ENCODE peak calls at places on chromosomes 12 and 14, in eight cellular contexts. O is T-helper 1 cell, E is progenitor cell of endocrine pancreas, U is astrocyte of the cerebellum, R is NCI-H2081, G is DND-41, T is NCI-H1105, C is HFF-Myc. M is an unnamed sample.

GRCh38 chr14:21867541-21867940 is 193.9 kb upstream of the OR4E1 start:
- DNase-seq in E (no peak), O (no peak), U (no peak), R (no peak), G (no peak), C (no peak), T (no peak), M (no peak)

GRCh38 chr12:48917857-48918537 is 7.3 kb downstream of the FKBP11 start:
- DNase-seq in U (no peak), C (no peak), T (no peak), O (peak), G (peak), E (no peak), R (no peak), M (no peak)

GRCh38 chr12:3278681-3279414 is 201.7 kb downstream of the TSPAN9 start:
- DNase-seq in G (no peak), T (no peak), O (no peak), U (no peak), C (no peak), R (no peak), E (no peak), M (no peak)

GRCh38 chr12:64538146-64538545 is 72.1 kb upstream of the RASSF3 start:
- DNase-seq in T (no peak), E (no peak), R (no peak), U (no peak), O (no peak), G (no peak), C (no peak), M (no peak)

GRCh38 chr12:122981036-122981471 is 573 bp downstream of the ARL6IP4 start:
- DNase-seq in U (no peak), O (no peak), E (no peak), R (no peak), G (peak), C (no peak), T (no peak), M (no peak)

GRCh38 chr12:98743362-98743953 is 98.4 kb downstream of the APAF1 start:
- DNase-seq in G (peak), C (no peak), U (no peak), O (peak), R (no peak), T (peak), E (no peak), M (no peak)

GRCh38 chr12:100643246-100643645 is 69.8 kb downstream of the GAS2L3 start:
- DNase-seq in G (no peak), U (no peak), T (no peak), C (no peak), R (no peak), O (no peak), E (no peak), M (no peak)

GRCh38 chr12:66539451-66539850 is 139.4 kb downstream of the GRIP1 start:
- DNase-seq in G (no peak), C (no peak), O (no peak), E (no peak), U (no peak), T (no peak), R (no peak), M (no peak)

GRCh38 chr12:106585237-106585834 is 2.5 kb downstream of the RFX4 start:
- DNase-seq in G (no peak), R (no peak), U (no peak), T (no peak), O (no peak), E (no peak), C (no peak), M (no peak)

GRCh38 chr14:33057585-33057984 is 118.9 kb downstream of the NPAS3 start:
- DNase-seq in O (no peak), U (no peak), R (no peak), T (no peak), C (no peak), E (no peak), G (no peak), M (no peak)

GRCh38 chr12:53328043-53328435 is 6.6 kb upstream of the AAAS start:
- DNase-seq in T (no peak), R (no peak), C (no peak), O (no peak), G (no peak), U (no peak), E (peak), M (no peak)

GRCh38 chr12:49783917-49784676 is 42.7 kb downstream of the TMBIM6 start:
- DNase-seq in R (no peak), C (peak), O (no peak), G (no peak), T (no peak), E (no peak), U (peak), M (no peak)

GRCh38 chr12:15928870-15929571 is 17.9 kb downstream of the DERA start:
- DNase-seq in U (no peak), T (peak), G (no peak), C (no peak), O (no peak), E (no peak), R (no peak), M (no peak)

GRCh38 chr12:98945864-98946263 is 300.8 kb downstream of the APAF1 start:
- DNase-seq in T (no peak), U (no peak), R (no peak), O (no peak), G (no peak), E (no peak), C (no peak), M (no peak)

GRCh38 chr12:127567531-127567930 is 699.4 kb upstream of the TMEM132C start:
- DNase-seq in E (no peak), C (no peak), O (no peak), T (no peak), G (no peak), U (no peak), R (no peak), M (no peak)

GRCh38 chr14:100864206-100864605 is 38.3 kb downstream of the MEG3 start:
- DNase-seq in O (no peak), U (no peak), G (no peak), E (no peak), C (no peak), R (no peak), T (no peak), M (no peak)

GRCh38 chr14:87030182-87030581 is 962.8 kb downstream of the GALC start:
- DNase-seq in G (no peak), U (no peak), E (no peak), T (no peak), O (no peak), C (no peak), R (no peak), M (no peak)

GRCh38 chr14:100653409-100653808 is 66.2 kb upstream of the BEGAIN start:
- DNase-seq in E (no peak), C (no peak), O (peak), T (no peak), U (no peak), G (peak), R (no peak), M (no peak)

GRCh38 chr14:104724981-104725771 is 1.1 kb downstream of the ADSS1 start:
- DNase-seq in G (no peak), C (no peak), E (no peak), R (no peak), T (no peak), O (no peak), U (no peak), M (no peak)

GRCh38 chr12:48968467-48968866 is 3.1 kb downstream of the WNT10B start:
- DNase-seq in T (no peak), E (no peak), O (no peak), G (no peak), R (no peak), C (no peak), U (no peak), M (no peak)

GRCh38 chr12:55724940-55725309 is 3.9 kb downstream of the CD63 start:
- DNase-seq in U (no peak), T (no peak), G (no peak), E (no peak), O (no peak), C (no peak), R (no peak), M (no peak)

GRCh38 chr12:6552140-6552551 is 3.7 kb downstream of the IFFO1 start:
- DNase-seq in T (no peak), C (no peak), G (no peak), U (no peak), R (no peak), O (no peak), E (no peak), M (no peak)